ENCODE peak calls at places on chromosome 7, in eight cellular contexts. One of them, this sample, is unnamed.

GRCh38 chr7:69517985-69518731 is 80.1 kb upstream of the AUTS2 start:
- DNase-seq in heart left ventricle: no peak
- DNase-seq in AG09309: no peak
- DNase-seq in fibroblast of the aortic adventitia: no peak
- DNase-seq in breast epithelium: no peak
- DNase-seq in endothelial cell: no peak
- DNase-seq in RWPE1: no peak
- DNase-seq in Calu3: no peak
- DNase-seq in this sample: no peak

GRCh38 chr7:96663871-96664445 is 45.7 kb downstream of the SEM1 start:
- DNase-seq in fibroblast of the aortic adventitia: no peak
- DNase-seq in RWPE1: no peak
- DNase-seq in Calu3: no peak
- DNase-seq in endothelial cell: no peak
- DNase-seq in breast epithelium: no peak
- DNase-seq in AG09309: no peak
- DNase-seq in heart left ventricle: no peak
- DNase-seq in this sample: no peak

GRCh38 chr7:98280791-98281756 is at the start of gene BRI3:
- DNase-seq in endothelial cell: peak
- DNase-seq in fibroblast of the aortic adventitia: peak
- DNase-seq in Calu3: peak
- DNase-seq in RWPE1: peak
- DNase-seq in heart left ventricle: peak
- DNase-seq in breast epithelium: peak
- DNase-seq in AG09309: no peak
- DNase-seq in this sample: no peak

GRCh38 chr7:47379629-47380324 is 202.1 kb downstream of the TNS3 start:
- DNase-seq in heart left ventricle: peak
- DNase-seq in fibroblast of the aortic adventitia: peak
- DNase-seq in AG09309: no peak
- DNase-seq in Calu3: peak
- DNase-seq in RWPE1: peak
- DNase-seq in endothelial cell: no peak
- DNase-seq in breast epithelium: no peak
- DNase-seq in this sample: no peak

GRCh38 chr7:73681031-73681430 is 2.2 kb downstream of the DNAJC30 start:
- DNase-seq in fibroblast of the aortic adventitia: peak
- DNase-seq in breast epithelium: no peak
- DNase-seq in Calu3: no peak
- DNase-seq in AG09309: no peak
- DNase-seq in RWPE1: no peak
- DNase-seq in endothelial cell: no peak
- DNase-seq in heart left ventricle: no peak
- DNase-seq in this sample: no peak

GRCh38 chr7:127393370-127394058 is 1.0 kb upstream of the ZNF800 start:
- DNase-seq in endothelial cell: no peak
- DNase-seq in heart left ventricle: peak
- DNase-seq in Calu3: no peak
- DNase-seq in RWPE1: no peak
- DNase-seq in breast epithelium: no peak
- DNase-seq in AG09309: no peak
- DNase-seq in fibroblast of the aortic adventitia: no peak
- DNase-seq in this sample: no peak

GRCh38 chr7:120554960-120555571 is 282.1 kb downstream of the KCND2 start:
- DNase-seq in Calu3: peak
- DNase-seq in endothelial cell: peak
- DNase-seq in AG09309: no peak
- DNase-seq in RWPE1: peak
- DNase-seq in heart left ventricle: peak
- DNase-seq in fibroblast of the aortic adventitia: peak
- DNase-seq in breast epithelium: no peak
- DNase-seq in this sample: no peak

GRCh38 chr7:2663121-2663886 is 24.7 kb upstream of the AMZ1 start:
- DNase-seq in AG09309: no peak
- DNase-seq in heart left ventricle: no peak
- DNase-seq in RWPE1: no peak
- DNase-seq in breast epithelium: no peak
- DNase-seq in Calu3: no peak
- DNase-seq in fibroblast of the aortic adventitia: no peak
- DNase-seq in endothelial cell: no peak
- DNase-seq in this sample: no peak

GRCh38 chr7:13990984-13991790 is 1.7 kb upstream of the ETV1 start:
- DNase-seq in Calu3: peak
- DNase-seq in breast epithelium: peak
- DNase-seq in RWPE1: peak
- DNase-seq in AG09309: peak
- DNase-seq in heart left ventricle: peak
- DNase-seq in endothelial cell: peak
- DNase-seq in fibroblast of the aortic adventitia: peak
- DNase-seq in this sample: peak

GRCh38 chr7:105759670-105760548 is 116.5 kb downstream of the ATXN7L1 start:
- DNase-seq in heart left ventricle: peak
- DNase-seq in RWPE1: peak
- DNase-seq in endothelial cell: peak
- DNase-seq in fibroblast of the aortic adventitia: peak
- DNase-seq in breast epithelium: no peak
- DNase-seq in Calu3: peak
- DNase-seq in AG09309: peak
- DNase-seq in this sample: no peak

GRCh38 chr7:143408686-143409551 is at the start of gene EPHA1:
- DNase-seq in Calu3: peak
- DNase-seq in endothelial cell: no peak
- DNase-seq in AG09309: no peak
- DNase-seq in breast epithelium: no peak
- DNase-seq in RWPE1: peak
- DNase-seq in fibroblast of the aortic adventitia: no peak
- DNase-seq in heart left ventricle: no peak
- DNase-seq in this sample: no peak

GRCh38 chr7:107147464-107148214 is 21.2 kb upstream of the HBP1 start:
- DNase-seq in fibroblast of the aortic adventitia: peak
- DNase-seq in breast epithelium: no peak
- DNase-seq in endothelial cell: peak
- DNase-seq in RWPE1: peak
- DNase-seq in heart left ventricle: no peak
- DNase-seq in Calu3: peak
- DNase-seq in AG09309: no peak
- DNase-seq in this sample: no peak

GRCh38 chr7:39609462-39610149 is 13.8 kb upstream of the RALA start:
- DNase-seq in RWPE1: no peak
- DNase-seq in breast epithelium: no peak
- DNase-seq in AG09309: no peak
- DNase-seq in fibroblast of the aortic adventitia: no peak
- DNase-seq in Calu3: peak
- DNase-seq in heart left ventricle: peak
- DNase-seq in endothelial cell: peak
- DNase-seq in this sample: no peak

GRCh38 chr7:107898997-107899594 is 8.1 kb downstream of the DLD start:
- DNase-seq in heart left ventricle: no peak
- DNase-seq in RWPE1: no peak
- DNase-seq in breast epithelium: no peak
- DNase-seq in Calu3: no peak
- DNase-seq in endothelial cell: no peak
- DNase-seq in AG09309: no peak
- DNase-seq in fibroblast of the aortic adventitia: no peak
- DNase-seq in this sample: no peak

GRCh38 chr7:151034312-151035023 is 6.2 kb downstream of the ABCB8 start:
- DNase-seq in breast epithelium: no peak
- DNase-seq in RWPE1: no peak
- DNase-seq in endothelial cell: no peak
- DNase-seq in AG09309: no peak
- DNase-seq in heart left ventricle: no peak
- DNase-seq in fibroblast of the aortic adventitia: no peak
- DNase-seq in Calu3: no peak
- DNase-seq in this sample: no peak

GRCh38 chr7:151035024-151035717 is 6.9 kb downstream of the ABCB8 start:
- DNase-seq in breast epithelium: no peak
- DNase-seq in heart left ventricle: no peak
- DNase-seq in AG09309: no peak
- DNase-seq in RWPE1: no peak
- DNase-seq in endothelial cell: no peak
- DNase-seq in fibroblast of the aortic adventitia: no peak
- DNase-seq in Calu3: no peak
- DNase-seq in this sample: no peak

GRCh38 chr7:151033864-151034249 is 5.6 kb downstream of the ABCB8 start:
- DNase-seq in heart left ventricle: no peak
- DNase-seq in fibroblast of the aortic adventitia: no peak
- DNase-seq in AG09309: no peak
- DNase-seq in endothelial cell: no peak
- DNase-seq in breast epithelium: no peak
- DNase-seq in RWPE1: no peak
- DNase-seq in Calu3: no peak
- DNase-seq in this sample: no peak

GRCh38 chr7:151031011-151031410 is 2.8 kb downstream of the ABCB8 start:
- DNase-seq in Calu3: no peak
- DNase-seq in breast epithelium: no peak
- DNase-seq in fibroblast of the aortic adventitia: no peak
- DNase-seq in AG09309: no peak
- DNase-seq in endothelial cell: no peak
- DNase-seq in RWPE1: no peak
- DNase-seq in heart left ventricle: no peak
- DNase-seq in this sample: no peak

DNA sequence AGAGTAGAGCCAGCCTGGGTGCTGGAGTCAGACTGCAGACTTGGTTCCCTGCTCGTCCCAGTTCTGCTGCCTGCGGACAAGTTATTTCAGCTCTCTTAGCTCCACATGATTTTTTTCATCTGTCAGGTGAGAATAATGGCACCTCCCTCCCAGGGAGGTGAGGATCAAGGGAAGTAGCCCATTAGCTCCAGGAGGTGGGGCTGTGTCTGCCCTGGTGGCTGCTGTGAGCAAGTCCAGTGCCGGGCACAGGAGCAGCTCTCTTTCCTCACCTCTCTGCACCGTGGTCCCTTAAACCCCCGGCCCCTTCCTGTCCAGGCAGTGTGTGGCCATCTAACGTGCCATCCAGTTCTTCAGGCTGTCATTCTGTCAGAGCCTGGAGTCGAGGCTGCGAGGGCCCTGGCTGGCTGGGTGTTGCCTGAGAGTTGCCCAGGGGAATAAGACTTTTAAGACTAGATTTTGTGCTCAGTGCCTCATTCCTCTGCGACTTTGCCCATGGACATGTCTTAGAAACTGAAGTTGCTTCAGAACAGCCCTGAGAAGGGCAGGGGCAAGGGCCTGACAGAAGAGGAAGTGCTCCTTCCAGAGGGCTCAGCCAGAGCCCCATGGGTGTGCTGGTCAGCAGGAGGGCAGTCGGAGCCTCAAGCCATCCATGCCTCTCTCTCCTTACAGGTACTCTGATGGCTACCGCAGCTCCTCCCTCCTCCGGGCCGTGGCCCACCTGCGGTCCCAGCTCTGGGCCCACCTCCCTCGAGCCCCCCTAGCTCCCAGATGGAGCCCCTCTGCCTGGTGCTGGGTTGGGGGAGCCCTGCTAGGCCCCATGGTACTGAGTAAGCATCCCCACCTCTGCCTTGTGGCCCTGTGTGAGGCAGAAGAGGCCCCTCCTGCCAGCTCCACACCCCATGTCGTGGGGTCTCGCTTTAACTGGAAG is 5.0 kb downstream of the ABCB8 start:
- DNase-seq in Calu3: no peak
- DNase-seq in endothelial cell: no peak
- DNase-seq in AG09309: no peak
- DNase-seq in heart left ventricle: no peak
- DNase-seq in fibroblast of the aortic adventitia: no peak
- DNase-seq in RWPE1: no peak
- DNase-seq in breast epithelium: no peak
- DNase-seq in this sample: no peak
- TF ChIP-seq CTCF in Calu3: peak
- TF ChIP-seq CTCF in endothelial cell: no peak
- TF ChIP-seq CTCF in AG09309: no peak
- TF ChIP-seq CTCF in heart left ventricle: no peak
- TF ChIP-seq CTCF in fibroblast of the aortic adventitia: no peak
- TF ChIP-seq CTCF in RWPE1: no peak
- TF ChIP-seq CTCF in breast epithelium: no peak
- TF ChIP-seq CTCF in this sample: no peak

GRCh38 chr7:512146-512510 is 7.5 kb downstream of the PDGFA start:
- DNase-seq in Calu3: no peak
- DNase-seq in fibroblast of the aortic adventitia: no peak
- DNase-seq in RWPE1: no peak
- DNase-seq in endothelial cell: no peak
- DNase-seq in heart left ventricle: no peak
- DNase-seq in breast epithelium: no peak
- DNase-seq in AG09309: no peak
- DNase-seq in this sample: no peak
- TF ChIP-seq CTCF in Calu3: no peak
- TF ChIP-seq CTCF in fibroblast of the aortic adventitia: no peak
- TF ChIP-seq CTCF in RWPE1: no peak
- TF ChIP-seq CTCF in endothelial cell: no peak
- TF ChIP-seq CTCF in heart left ventricle: no peak
- TF ChIP-seq CTCF in breast epithelium: no peak
- TF ChIP-seq CTCF in AG09309: no peak
- TF ChIP-seq CTCF in this sample: no peak

DNA sequence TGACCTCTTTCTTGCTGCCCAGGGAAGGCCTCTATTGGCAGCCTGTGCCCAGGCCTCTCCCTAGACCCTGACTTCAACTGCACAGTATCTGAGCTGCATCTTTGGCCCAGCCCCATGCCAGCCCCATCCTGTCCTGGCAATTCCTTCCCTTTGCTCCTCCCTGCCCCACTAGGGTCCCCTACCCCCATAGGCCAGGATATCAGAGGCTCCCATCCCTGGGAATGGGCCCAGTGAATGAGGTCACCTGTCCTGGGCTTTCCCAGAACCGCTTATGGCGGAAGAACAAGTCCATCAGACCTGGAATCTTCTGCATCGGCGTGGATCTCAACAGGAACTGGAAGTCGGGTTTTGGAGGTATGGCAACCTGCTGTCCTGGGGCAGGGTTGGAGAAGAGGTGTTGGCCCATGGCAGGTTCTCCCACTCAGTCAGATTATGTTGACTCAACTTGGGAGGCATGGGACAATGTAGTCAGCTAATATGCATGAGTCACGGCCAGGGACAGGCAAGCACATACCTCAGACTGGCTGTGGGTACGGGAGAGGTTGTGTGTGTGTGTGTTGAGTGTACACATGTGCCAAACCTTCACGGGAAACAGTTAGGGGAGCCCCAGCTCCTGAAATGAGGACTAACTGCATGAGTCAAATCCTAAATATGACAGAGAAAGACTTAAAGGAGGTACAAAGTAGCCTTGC is 17.0 kb upstream of the CPA1 start:
- DNase-seq in breast epithelium: peak
- DNase-seq in endothelial cell: no peak
- DNase-seq in RWPE1: peak
- DNase-seq in Calu3: peak
- DNase-seq in fibroblast of the aortic adventitia: peak
- DNase-seq in heart left ventricle: no peak
- DNase-seq in AG09309: peak
- DNase-seq in this sample: peak
- TF ChIP-seq CTCF in breast epithelium: no peak
- TF ChIP-seq CTCF in endothelial cell: no peak
- TF ChIP-seq CTCF in RWPE1: no peak
- TF ChIP-seq CTCF in Calu3: no peak
- TF ChIP-seq CTCF in fibroblast of the aortic adventitia: no peak
- TF ChIP-seq CTCF in heart left ventricle: no peak
- TF ChIP-seq CTCF in AG09309: no peak
- TF ChIP-seq CTCF in this sample: no peak

DNA sequence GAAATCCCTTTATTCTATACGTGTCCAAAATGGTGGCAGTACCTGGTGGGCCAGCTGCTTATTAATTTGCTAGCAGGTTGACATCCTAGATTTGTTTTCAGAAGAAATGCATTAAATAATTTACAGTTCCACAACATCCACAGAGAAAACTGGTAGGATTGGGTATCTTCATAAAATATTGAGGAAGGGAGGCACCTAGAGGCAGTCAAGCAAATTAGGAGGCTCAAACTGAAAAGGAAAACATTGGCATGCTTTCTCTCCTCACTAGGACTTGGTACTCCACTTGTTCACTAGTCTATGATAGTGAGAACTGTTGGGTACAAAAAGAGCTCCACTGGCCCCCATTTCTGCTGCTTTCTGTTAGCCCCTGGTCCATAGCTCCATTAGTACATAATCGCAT is 18.3 kb upstream of the LRGUK start:
- DNase-seq in endothelial cell: no peak
- DNase-seq in Calu3: no peak
- DNase-seq in breast epithelium: no peak
- DNase-seq in fibroblast of the aortic adventitia: no peak
- DNase-seq in heart left ventricle: no peak
- DNase-seq in AG09309: no peak
- DNase-seq in RWPE1: no peak
- DNase-seq in this sample: no peak
- TF ChIP-seq CTCF in endothelial cell: no peak
- TF ChIP-seq CTCF in Calu3: no peak
- TF ChIP-seq CTCF in breast epithelium: no peak
- TF ChIP-seq CTCF in fibroblast of the aortic adventitia: no peak
- TF ChIP-seq CTCF in heart left ventricle: no peak
- TF ChIP-seq CTCF in AG09309: no peak
- TF ChIP-seq CTCF in RWPE1: no peak
- TF ChIP-seq CTCF in this sample: no peak